ENCODE peak calls at places on chromosomes 7 and 10, in six cellular contexts. One of them, this sample, is unnamed. For H3K36me3, the result is how much of the 10 kb centered on the place peaks cover.

GRCh38 chr10:101452593-101452992 is 98.6 kb downstream of the BTRC start:
- DNase-seq in esophagus muscularis mucosa: no peak
- DNase-seq in prostate gland: no peak
- DNase-seq in body of pancreas: no peak
- DNase-seq in A673: no peak
- DNase-seq in stomach: no peak
- DNase-seq in this sample: no peak

GRCh38 chr10:89032141-89032814 is 41.7 kb downstream of the FAS start:
- DNase-seq in stomach: no peak
- DNase-seq in prostate gland: peak
- DNase-seq in esophagus muscularis mucosa: no peak
- DNase-seq in body of pancreas: no peak
- DNase-seq in A673: peak
- DNase-seq in this sample: no peak

GRCh38 chr10:69801434-69802315 is at the start of gene COL13A1:
- DNase-seq in body of pancreas: peak
- DNase-seq in stomach: no peak
- DNase-seq in A673: peak
- DNase-seq in esophagus muscularis mucosa: no peak
- DNase-seq in prostate gland: peak
- DNase-seq in this sample: no peak

GRCh38 chr10:132534348-132535064 is 3.1 kb upstream of the INPP5A start:
- DNase-seq in A673: no peak
- DNase-seq in body of pancreas: no peak
- DNase-seq in prostate gland: no peak
- DNase-seq in stomach: peak
- DNase-seq in esophagus muscularis mucosa: no peak
- DNase-seq in this sample: no peak

GRCh38 chr10:54796876-54797275 is 4.2 kb downstream of the PCDH15 start:
- DNase-seq in prostate gland: no peak
- DNase-seq in esophagus muscularis mucosa: no peak
- DNase-seq in stomach: no peak
- DNase-seq in body of pancreas: no peak
- DNase-seq in A673: no peak
- DNase-seq in this sample: no peak

GRCh38 chr10:3886666-3887251 is 101.8 kb upstream of the KLF6 start:
- DNase-seq in A673: no peak
- DNase-seq in esophagus muscularis mucosa: no peak
- DNase-seq in stomach: no peak
- DNase-seq in body of pancreas: peak
- DNase-seq in prostate gland: no peak
- DNase-seq in this sample: peak

GRCh38 chr7:114851406-114852025 is 70.4 kb upstream of the MDFIC start:
- DNase-seq in esophagus muscularis mucosa: no peak
- DNase-seq in prostate gland: no peak
- DNase-seq in stomach: no peak
- DNase-seq in A673: peak
- DNase-seq in body of pancreas: no peak
- DNase-seq in this sample: no peak

GRCh38 chr7:107803009-107803581 is at the start of gene SLC26A3:
- DNase-seq in prostate gland: no peak
- DNase-seq in esophagus muscularis mucosa: no peak
- DNase-seq in A673: no peak
- DNase-seq in stomach: no peak
- DNase-seq in body of pancreas: no peak
- DNase-seq in this sample: no peak

GRCh38 chr7:140383954-140384713 is 14.2 kb downstream of the SLC37A3 start:
- DNase-seq in esophagus muscularis mucosa: no peak
- DNase-seq in body of pancreas: no peak
- DNase-seq in prostate gland: no peak
- DNase-seq in stomach: no peak
- DNase-seq in A673: no peak
- DNase-seq in this sample: no peak

GRCh38 chr7:101121996-101122932 is 4.6 kb upstream of the SERPINE1 start:
- DNase-seq in prostate gland: no peak
- DNase-seq in A673: peak
- DNase-seq in stomach: peak
- DNase-seq in esophagus muscularis mucosa: no peak
- DNase-seq in body of pancreas: peak
- DNase-seq in this sample: peak

GRCh38 chr10:69639291-69640195 is 9.5 kb downstream of the FAM241B start:
- DNase-seq in esophagus muscularis mucosa: no peak
- DNase-seq in body of pancreas: peak
- DNase-seq in A673: peak
- DNase-seq in stomach: peak
- DNase-seq in prostate gland: peak
- DNase-seq in this sample: peak

GRCh38 chr7:137585591-137585990 is 242.1 kb upstream of the PTN start:
- DNase-seq in body of pancreas: no peak
- DNase-seq in A673: no peak
- DNase-seq in stomach: no peak
- DNase-seq in prostate gland: no peak
- DNase-seq in esophagus muscularis mucosa: no peak
- DNase-seq in this sample: no peak

GRCh38 chr7:41339913-41340676 is 362.8 kb downstream of the INHBA start:
- DNase-seq in stomach: no peak
- DNase-seq in esophagus muscularis mucosa: no peak
- DNase-seq in prostate gland: no peak
- DNase-seq in A673: no peak
- DNase-seq in body of pancreas: no peak
- DNase-seq in this sample: no peak

GRCh38 chr7:140033036-140033435 is 29.7 kb downstream of the PARP12 start:
- DNase-seq in prostate gland: no peak
- DNase-seq in esophagus muscularis mucosa: no peak
- DNase-seq in stomach: no peak
- DNase-seq in body of pancreas: no peak
- DNase-seq in A673: no peak
- DNase-seq in this sample: no peak

GRCh38 chr7:105647591-105647990 is 66.3 kb upstream of the EFCAB10 start:
- DNase-seq in A673: no peak
- DNase-seq in stomach: no peak
- DNase-seq in body of pancreas: no peak
- DNase-seq in esophagus muscularis mucosa: no peak
- DNase-seq in prostate gland: no peak
- DNase-seq in this sample: no peak

GRCh38 chr10:59807629-59808620 is 54.7 kb upstream of the MRLN start:
- DNase-seq in prostate gland: no peak
- DNase-seq in stomach: no peak
- DNase-seq in A673: peak
- DNase-seq in esophagus muscularis mucosa: no peak
- DNase-seq in body of pancreas: peak
- DNase-seq in this sample: no peak

GRCh38 chr10:118332247-118332646 is 9.9 kb downstream of the FAM204A start:
- DNase-seq in body of pancreas: no peak
- DNase-seq in prostate gland: no peak
- DNase-seq in stomach: no peak
- DNase-seq in esophagus muscularis mucosa: no peak
- DNase-seq in A673: peak
- DNase-seq in this sample: no peak

GRCh38 chr7:112970771-112971170 is 115.9 kb downstream of the GPR85 start:
- DNase-seq in prostate gland: no peak
- DNase-seq in A673: peak
- DNase-seq in body of pancreas: no peak
- DNase-seq in stomach: no peak
- DNase-seq in esophagus muscularis mucosa: no peak
- DNase-seq in this sample: no peak

GRCh38 chr7:66176914-66177313 is 28.2 kb upstream of the TPST1 start:
- DNase-seq in A673: no peak
- DNase-seq in stomach: no peak
- DNase-seq in esophagus muscularis mucosa: no peak
- DNase-seq in prostate gland: no peak
- DNase-seq in body of pancreas: no peak
- DNase-seq in this sample: no peak

GRCh38 chr7:116986611-116987565 is 33.6 kb downstream of the ST7 start:
- DNase-seq in body of pancreas: no peak
- DNase-seq in stomach: no peak
- DNase-seq in esophagus muscularis mucosa: no peak
- DNase-seq in prostate gland: no peak
- DNase-seq in A673: no peak
- DNase-seq in this sample: no peak

GRCh38 chr7:149063481-149063880 is 27.0 kb downstream of the ZNF786 start:
- DNase-seq in stomach: no peak
- DNase-seq in prostate gland: no peak
- DNase-seq in A673: no peak
- DNase-seq in body of pancreas: no peak
- DNase-seq in esophagus muscularis mucosa: no peak
- DNase-seq in this sample: no peak

GRCh38 chr7:136588216-136588615 is 280.2 kb upstream of the CHRM2 start:
- DNase-seq in body of pancreas: no peak
- DNase-seq in prostate gland: no peak
- DNase-seq in A673: no peak
- DNase-seq in stomach: no peak
- DNase-seq in esophagus muscularis mucosa: no peak
- DNase-seq in this sample: no peak

GRCh38 chr7:32958046-32959025 is 1.1 kb downstream of the FKBP9 start:
- DNase-seq in stomach: peak
- DNase-seq in esophagus muscularis mucosa: no peak
- DNase-seq in A673: peak
- DNase-seq in prostate gland: peak
- DNase-seq in body of pancreas: peak
- DNase-seq in this sample: peak

GRCh38 chr10:84244651-84245270 is at the start of gene RGR:
- DNase-seq in esophagus muscularis mucosa: no peak
- DNase-seq in stomach: no peak
- DNase-seq in prostate gland: no peak
- DNase-seq in body of pancreas: peak
- DNase-seq in A673: peak
- DNase-seq in this sample: peak

GRCh38 chr10:86681047-86681446 is 12.7 kb downstream of the LDB3 start:
- DNase-seq in esophagus muscularis mucosa: no peak
- DNase-seq in A673: no peak
- DNase-seq in prostate gland: no peak
- DNase-seq in body of pancreas: peak
- DNase-seq in stomach: peak
- DNase-seq in this sample: no peak

GRCh38 chr7:16636533-16637173 is 8.9 kb downstream of the ANKMY2 start:
- DNase-seq in esophagus muscularis mucosa: no peak
- DNase-seq in prostate gland: no peak
- DNase-seq in body of pancreas: no peak
- DNase-seq in stomach: no peak
- DNase-seq in A673: no peak
- DNase-seq in this sample: no peak

GRCh38 chr10:11272915-11273389 is 255.3 kb downstream of the CELF2 start:
- DNase-seq in body of pancreas: no peak
- DNase-seq in stomach: no peak
- DNase-seq in A673: no peak
- DNase-seq in prostate gland: no peak
- DNase-seq in esophagus muscularis mucosa: no peak
- DNase-seq in this sample: no peak

GRCh38 chr7:1664711-1665591 is 5.1 kb upstream of the ELFN1 start:
- DNase-seq in esophagus muscularis mucosa: no peak
- DNase-seq in A673: peak
- DNase-seq in body of pancreas: peak
- DNase-seq in stomach: peak
- DNase-seq in prostate gland: peak
- DNase-seq in this sample: peak

GRCh38 chr10:116274141-116274861 is 1.3 kb upstream of the GFRA1 start:
- DNase-seq in prostate gland: no peak
- DNase-seq in A673: no peak
- DNase-seq in body of pancreas: peak
- DNase-seq in stomach: no peak
- DNase-seq in esophagus muscularis mucosa: peak
- DNase-seq in this sample: no peak

GRCh38 chr10:116270691-116271592 is 2.1 kb downstream of the GFRA1 start:
- DNase-seq in esophagus muscularis mucosa: no peak
- DNase-seq in stomach: no peak
- DNase-seq in A673: no peak
- DNase-seq in prostate gland: no peak
- DNase-seq in body of pancreas: peak
- DNase-seq in this sample: peak

GRCh38 chr10:116271593-116272496 is 1.2 kb downstream of the GFRA1 start:
- DNase-seq in esophagus muscularis mucosa: no peak
- DNase-seq in body of pancreas: peak
- DNase-seq in stomach: no peak
- DNase-seq in prostate gland: no peak
- DNase-seq in A673: no peak
- DNase-seq in this sample: no peak

GRCh38 chr10:116269612-116270011 is 3.4 kb downstream of the GFRA1 start:
- DNase-seq in stomach: no peak
- DNase-seq in A673: no peak
- DNase-seq in body of pancreas: no peak
- DNase-seq in prostate gland: no peak
- DNase-seq in esophagus muscularis mucosa: peak
- DNase-seq in this sample: peak

DNA sequence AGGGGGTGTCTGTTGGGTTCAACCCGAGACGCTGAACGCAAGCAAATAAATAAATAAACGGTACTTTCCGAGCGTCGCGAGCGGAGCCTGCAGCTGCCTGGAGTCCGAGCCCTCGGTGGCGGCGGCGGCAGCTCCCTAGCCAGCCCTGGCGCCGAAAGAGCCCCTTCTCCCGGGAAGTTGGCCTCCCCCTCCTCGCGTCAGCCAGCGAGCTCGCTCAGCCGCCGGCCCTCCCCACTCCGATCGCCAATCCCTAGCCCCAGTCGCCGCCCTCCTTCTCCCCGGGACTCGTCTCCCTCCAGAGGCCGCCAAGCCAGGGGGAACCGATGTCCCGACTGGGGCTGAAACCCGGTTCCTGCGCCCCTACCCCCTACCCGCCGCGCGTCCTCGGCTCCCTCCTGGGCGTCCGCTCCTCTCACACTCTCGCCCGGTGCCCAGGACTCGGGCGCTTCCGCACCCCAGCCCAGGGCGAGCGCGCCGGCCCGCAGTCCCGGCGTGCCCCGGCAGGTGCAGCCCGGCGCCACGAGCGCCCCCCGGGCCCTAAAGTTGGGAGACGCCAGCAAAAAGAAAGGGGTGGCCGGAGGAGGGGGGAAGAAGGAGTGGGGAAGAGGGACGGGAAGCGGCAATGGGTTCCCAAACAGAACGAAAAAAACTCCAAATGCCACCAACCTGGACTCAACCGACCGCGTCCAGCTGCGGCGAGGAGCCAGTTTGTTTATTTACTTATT is at the start of gene GFRA1:
- DNase-seq in body of pancreas: peak
- DNase-seq in prostate gland: no peak
- DNase-seq in esophagus muscularis mucosa: no peak
- DNase-seq in stomach: no peak
- DNase-seq in A673: peak
- DNase-seq in this sample: no peak
- TF ChIP-seq CTCF in body of pancreas: peak
- TF ChIP-seq CTCF in prostate gland: no peak
- TF ChIP-seq CTCF in esophagus muscularis mucosa: peak
- TF ChIP-seq CTCF in stomach: no peak
- TF ChIP-seq CTCF in A673: no peak
- TF ChIP-seq CTCF in this sample: peak

GRCh38 chr10:114957122-114957521 is 19.1 kb downstream of the TRUB1 start:
- DNase-seq in stomach: no peak
- DNase-seq in esophagus muscularis mucosa: no peak
- DNase-seq in body of pancreas: no peak
- DNase-seq in prostate gland: no peak
- DNase-seq in A673: no peak
- DNase-seq in this sample: no peak
- H3K36me3 ChIP-seq in stomach: under half
- H3K36me3 ChIP-seq in esophagus muscularis mucosa: under half
- H3K36me3 ChIP-seq in body of pancreas: under half
- H3K36me3 ChIP-seq in prostate gland: under half
- H3K36me3 ChIP-seq in A673: under half
- H3K36me3 ChIP-seq in this sample: under half

GRCh38 chr7:122677149-122677548 is 21.8 kb downstream of the RNF133 start:
- DNase-seq in body of pancreas: no peak
- DNase-seq in A673: no peak
- DNase-seq in prostate gland: no peak
- DNase-seq in esophagus muscularis mucosa: no peak
- DNase-seq in stomach: no peak
- DNase-seq in this sample: no peak
- H3K27ac ChIP-seq in body of pancreas: no peak
- H3K27ac ChIP-seq in A673: no peak
- H3K27ac ChIP-seq in prostate gland: no peak
- H3K27ac ChIP-seq in esophagus muscularis mucosa: no peak
- H3K27ac ChIP-seq in stomach: no peak
- H3K27ac ChIP-seq in this sample: no peak

GRCh38 chr7:22295402-22296264 is 61.3 kb downstream of the RAPGEF5 start:
- DNase-seq in body of pancreas: no peak
- DNase-seq in prostate gland: no peak
- DNase-seq in A673: peak
- DNase-seq in esophagus muscularis mucosa: no peak
- DNase-seq in stomach: no peak
- DNase-seq in this sample: no peak
- TF ChIP-seq CTCF in body of pancreas: peak
- TF ChIP-seq CTCF in prostate gland: no peak
- TF ChIP-seq CTCF in A673: no peak
- TF ChIP-seq CTCF in esophagus muscularis mucosa: peak
- TF ChIP-seq CTCF in stomach: no peak
- TF ChIP-seq CTCF in this sample: no peak